ENCODE peak calls at places on chromosomes 16 and 17, in ten cellular contexts. One of them, this sample, is unnamed.

GRCh38 chr16:85385463-85386331 is 227.4 kb upstream of the GSE1 start:
- DNase-seq in CD4-positive, CD25-positive, alpha-beta regulatory T cell: no peak
- DNase-seq in NCI-H2227 treated with DMSO at 0.1 percent for 48 hours: no peak
- DNase-seq in EH: no peak
- DNase-seq in nephron progenitor cell: peak
- DNase-seq in cardiac fibroblast: no peak
- DNase-seq in fibroblast of the conjunctiva: no peak
- DNase-seq in mucosa of gallbladder: no peak
- DNase-seq in mucosa of descending colon: peak
- DNase-seq in T-helper 9 cell: no peak
- DNase-seq in this sample: no peak

GRCh38 chr16:71626018-71626857 is at the start of gene MARVELD3:
- DNase-seq in EH: no peak
- DNase-seq in mucosa of descending colon: peak
- DNase-seq in mucosa of gallbladder: peak
- DNase-seq in NCI-H2227 treated with DMSO at 0.1 percent for 48 hours: no peak
- DNase-seq in nephron progenitor cell: peak
- DNase-seq in CD4-positive, CD25-positive, alpha-beta regulatory T cell: no peak
- DNase-seq in fibroblast of the conjunctiva: no peak
- DNase-seq in cardiac fibroblast: no peak
- DNase-seq in T-helper 9 cell: no peak
- DNase-seq in this sample: no peak

GRCh38 chr17:72266099-72266852 is 145.5 kb downstream of the SOX9 start:
- DNase-seq in NCI-H2227 treated with DMSO at 0.1 percent for 48 hours: peak
- DNase-seq in mucosa of descending colon: no peak
- DNase-seq in mucosa of gallbladder: no peak
- DNase-seq in EH: no peak
- DNase-seq in T-helper 9 cell: no peak
- DNase-seq in fibroblast of the conjunctiva: no peak
- DNase-seq in CD4-positive, CD25-positive, alpha-beta regulatory T cell: no peak
- DNase-seq in cardiac fibroblast: no peak
- DNase-seq in nephron progenitor cell: no peak
- DNase-seq in this sample: no peak

GRCh38 chr16:24069036-24069590 is 187.0 kb upstream of the CACNG3 start:
- DNase-seq in mucosa of descending colon: no peak
- DNase-seq in NCI-H2227 treated with DMSO at 0.1 percent for 48 hours: no peak
- DNase-seq in CD4-positive, CD25-positive, alpha-beta regulatory T cell: no peak
- DNase-seq in EH: no peak
- DNase-seq in fibroblast of the conjunctiva: no peak
- DNase-seq in mucosa of gallbladder: no peak
- DNase-seq in cardiac fibroblast: no peak
- DNase-seq in T-helper 9 cell: no peak
- DNase-seq in nephron progenitor cell: no peak
- DNase-seq in this sample: no peak

GRCh38 chr17:5942687-5943086 is 127.5 kb upstream of the WSCD1 start:
- DNase-seq in T-helper 9 cell: no peak
- DNase-seq in fibroblast of the conjunctiva: no peak
- DNase-seq in cardiac fibroblast: no peak
- DNase-seq in nephron progenitor cell: no peak
- DNase-seq in mucosa of descending colon: no peak
- DNase-seq in CD4-positive, CD25-positive, alpha-beta regulatory T cell: no peak
- DNase-seq in NCI-H2227 treated with DMSO at 0.1 percent for 48 hours: no peak
- DNase-seq in EH: no peak
- DNase-seq in mucosa of gallbladder: no peak
- DNase-seq in this sample: no peak

GRCh38 chr17:50057521-50057991 is 1.6 kb downstream of the ITGA3 start:
- DNase-seq in fibroblast of the conjunctiva: no peak
- DNase-seq in T-helper 9 cell: no peak
- DNase-seq in cardiac fibroblast: no peak
- DNase-seq in mucosa of gallbladder: peak
- DNase-seq in EH: no peak
- DNase-seq in mucosa of descending colon: peak
- DNase-seq in NCI-H2227 treated with DMSO at 0.1 percent for 48 hours: no peak
- DNase-seq in nephron progenitor cell: no peak
- DNase-seq in CD4-positive, CD25-positive, alpha-beta regulatory T cell: no peak
- DNase-seq in this sample: no peak

GRCh38 chr17:35982409-35983191 is 1.3 kb upstream of the CCL16 start:
- DNase-seq in nephron progenitor cell: no peak
- DNase-seq in T-helper 9 cell: no peak
- DNase-seq in CD4-positive, CD25-positive, alpha-beta regulatory T cell: no peak
- DNase-seq in cardiac fibroblast: no peak
- DNase-seq in fibroblast of the conjunctiva: no peak
- DNase-seq in mucosa of gallbladder: no peak
- DNase-seq in EH: no peak
- DNase-seq in mucosa of descending colon: no peak
- DNase-seq in NCI-H2227 treated with DMSO at 0.1 percent for 48 hours: no peak
- DNase-seq in this sample: no peak

GRCh38 chr17:12180644-12181261 is 160.1 kb downstream of the MAP2K4 start:
- DNase-seq in fibroblast of the conjunctiva: peak
- DNase-seq in T-helper 9 cell: no peak
- DNase-seq in mucosa of descending colon: no peak
- DNase-seq in EH: peak
- DNase-seq in CD4-positive, CD25-positive, alpha-beta regulatory T cell: peak
- DNase-seq in nephron progenitor cell: peak
- DNase-seq in NCI-H2227 treated with DMSO at 0.1 percent for 48 hours: no peak
- DNase-seq in cardiac fibroblast: peak
- DNase-seq in mucosa of gallbladder: peak
- DNase-seq in this sample: peak

This sample was measured in RPMI7951.